ENCODE peak calls at places on chromosomes 11 and 22, in ten cellular contexts. One of them, this sample, is unnamed.

GRCh38 chr11:87083029-87083428 is 45.3 kb downstream of the TMEM135 start:
- DNase-seq in brain microvascular endothelial cell: no peak
- DNase-seq in cardiac fibroblast: no peak
- DNase-seq in stomach: no peak
- DNase-seq in type B pancreatic cell: no peak
- DNase-seq in neural crest cell: no peak
- DNase-seq in CD8-positive, alpha-beta T cell: no peak
- DNase-seq in Calu3: no peak
- DNase-seq in dorsolateral prefrontal cortex: no peak
- DNase-seq in neural progenitor cell: peak
- DNase-seq in this sample: no peak

GRCh38 chr11:130606181-130606580 is 157.7 kb downstream of the ADAMTS15 start:
- DNase-seq in brain microvascular endothelial cell: no peak
- DNase-seq in cardiac fibroblast: peak
- DNase-seq in stomach: no peak
- DNase-seq in type B pancreatic cell: no peak
- DNase-seq in neural crest cell: no peak
- DNase-seq in CD8-positive, alpha-beta T cell: no peak
- DNase-seq in Calu3: no peak
- DNase-seq in dorsolateral prefrontal cortex: no peak
- DNase-seq in neural progenitor cell: no peak
- DNase-seq in this sample: no peak

GRCh38 chr22:46293591-46294260 is 2.9 kb upstream of the GTSE1 start:
- DNase-seq in brain microvascular endothelial cell: peak
- DNase-seq in cardiac fibroblast: no peak
- DNase-seq in stomach: no peak
- DNase-seq in type B pancreatic cell: no peak
- DNase-seq in neural crest cell: no peak
- DNase-seq in CD8-positive, alpha-beta T cell: no peak
- DNase-seq in Calu3: no peak
- DNase-seq in dorsolateral prefrontal cortex: peak
- DNase-seq in neural progenitor cell: no peak
- DNase-seq in this sample: no peak

GRCh38 chr22:38850941-38851849 is 7.4 kb upstream of the NPTXR start:
- DNase-seq in brain microvascular endothelial cell: peak
- DNase-seq in cardiac fibroblast: peak
- DNase-seq in stomach: no peak
- DNase-seq in type B pancreatic cell: no peak
- DNase-seq in neural crest cell: no peak
- DNase-seq in CD8-positive, alpha-beta T cell: no peak
- DNase-seq in Calu3: no peak
- DNase-seq in dorsolateral prefrontal cortex: no peak
- DNase-seq in neural progenitor cell: no peak
- DNase-seq in this sample: no peak

GRCh38 chr11:6269994-6270393 is 10.4 kb downstream of the CCKBR start:
- DNase-seq in brain microvascular endothelial cell: no peak
- DNase-seq in cardiac fibroblast: no peak
- DNase-seq in stomach: no peak
- DNase-seq in type B pancreatic cell: no peak
- DNase-seq in neural crest cell: no peak
- DNase-seq in CD8-positive, alpha-beta T cell: no peak
- DNase-seq in Calu3: no peak
- DNase-seq in dorsolateral prefrontal cortex: no peak
- DNase-seq in neural progenitor cell: peak
- DNase-seq in this sample: no peak

GRCh38 chr22:37808294-37808657 is 542 bp downstream of the GCAT start:
- DNase-seq in brain microvascular endothelial cell: no peak
- DNase-seq in cardiac fibroblast: no peak
- DNase-seq in stomach: no peak
- DNase-seq in type B pancreatic cell: no peak
- DNase-seq in neural crest cell: no peak
- DNase-seq in CD8-positive, alpha-beta T cell: no peak
- DNase-seq in Calu3: no peak
- DNase-seq in dorsolateral prefrontal cortex: no peak
- DNase-seq in neural progenitor cell: no peak
- DNase-seq in this sample: no peak

GRCh38 chr11:122979103-122979814 is 2.4 kb downstream of the BSX start:
- DNase-seq in brain microvascular endothelial cell: no peak
- DNase-seq in cardiac fibroblast: no peak
- DNase-seq in stomach: no peak
- DNase-seq in type B pancreatic cell: no peak
- DNase-seq in neural crest cell: no peak
- DNase-seq in CD8-positive, alpha-beta T cell: no peak
- DNase-seq in Calu3: no peak
- DNase-seq in dorsolateral prefrontal cortex: no peak
- DNase-seq in neural progenitor cell: peak
- DNase-seq in this sample: peak

GRCh38 chr11:46696212-46696558 is 4.2 kb downstream of the ARHGAP1 start:
- DNase-seq in brain microvascular endothelial cell: no peak
- DNase-seq in cardiac fibroblast: no peak
- DNase-seq in stomach: no peak
- DNase-seq in type B pancreatic cell: no peak
- DNase-seq in neural crest cell: no peak
- DNase-seq in CD8-positive, alpha-beta T cell: no peak
- DNase-seq in Calu3: no peak
- DNase-seq in dorsolateral prefrontal cortex: peak
- DNase-seq in neural progenitor cell: no peak
- DNase-seq in this sample: no peak

GRCh38 chr11:2576116-2576515 is 123.7 kb downstream of the KCNQ1OT1 start:
- DNase-seq in brain microvascular endothelial cell: no peak
- DNase-seq in cardiac fibroblast: no peak
- DNase-seq in stomach: no peak
- DNase-seq in type B pancreatic cell: no peak
- DNase-seq in neural crest cell: no peak
- DNase-seq in CD8-positive, alpha-beta T cell: no peak
- DNase-seq in Calu3: no peak
- DNase-seq in dorsolateral prefrontal cortex: peak
- DNase-seq in neural progenitor cell: no peak
- DNase-seq in this sample: no peak

GRCh38 chr11:102111011-102111786 is 952 bp downstream of the YAP1 start:
- DNase-seq in brain microvascular endothelial cell: peak
- DNase-seq in cardiac fibroblast: peak
- DNase-seq in stomach: peak
- DNase-seq in type B pancreatic cell: peak
- DNase-seq in neural crest cell: peak
- DNase-seq in CD8-positive, alpha-beta T cell: no peak
- DNase-seq in Calu3: peak
- DNase-seq in dorsolateral prefrontal cortex: no peak
- DNase-seq in neural progenitor cell: peak
- DNase-seq in this sample: peak
- TF ChIP-seq CTCF in brain microvascular endothelial cell: peak
- TF ChIP-seq CTCF in cardiac fibroblast: peak
- TF ChIP-seq CTCF in stomach: no peak
- TF ChIP-seq CTCF in type B pancreatic cell: no peak
- TF ChIP-seq CTCF in neural crest cell: no peak
- TF ChIP-seq CTCF in CD8-positive, alpha-beta T cell: no peak
- TF ChIP-seq CTCF in Calu3: no peak
- TF ChIP-seq CTCF in dorsolateral prefrontal cortex: no peak
- TF ChIP-seq CTCF in neural progenitor cell: peak
- TF ChIP-seq CTCF in this sample: no peak

GRCh38 chr11:8800498-8801110 is 110.4 kb upstream of the AKIP1 start:
- DNase-seq in brain microvascular endothelial cell: no peak
- DNase-seq in cardiac fibroblast: peak
- DNase-seq in stomach: no peak
- DNase-seq in type B pancreatic cell: no peak
- DNase-seq in neural crest cell: no peak
- DNase-seq in CD8-positive, alpha-beta T cell: no peak
- DNase-seq in Calu3: no peak
- DNase-seq in dorsolateral prefrontal cortex: no peak
- DNase-seq in neural progenitor cell: no peak
- DNase-seq in this sample: no peak
- TF ChIP-seq CTCF in brain microvascular endothelial cell: no peak
- TF ChIP-seq CTCF in cardiac fibroblast: no peak
- TF ChIP-seq CTCF in stomach: no peak
- TF ChIP-seq CTCF in type B pancreatic cell: no peak
- TF ChIP-seq CTCF in neural crest cell: no peak
- TF ChIP-seq CTCF in CD8-positive, alpha-beta T cell: no peak
- TF ChIP-seq CTCF in Calu3: no peak
- TF ChIP-seq CTCF in dorsolateral prefrontal cortex: no peak
- TF ChIP-seq CTCF in neural progenitor cell: no peak
- TF ChIP-seq CTCF in this sample: no peak

GRCh38 chr22:31846161-31847115 is 92.6 kb downstream of the DEPDC5 start:
- DNase-seq in brain microvascular endothelial cell: peak
- DNase-seq in cardiac fibroblast: peak
- DNase-seq in stomach: no peak
- DNase-seq in type B pancreatic cell: no peak
- DNase-seq in neural crest cell: peak
- DNase-seq in CD8-positive, alpha-beta T cell: no peak
- DNase-seq in Calu3: peak
- DNase-seq in dorsolateral prefrontal cortex: no peak
- DNase-seq in neural progenitor cell: no peak
- DNase-seq in this sample: no peak
- TF ChIP-seq CTCF in brain microvascular endothelial cell: peak
- TF ChIP-seq CTCF in cardiac fibroblast: peak
- TF ChIP-seq CTCF in stomach: no peak
- TF ChIP-seq CTCF in type B pancreatic cell: peak
- TF ChIP-seq CTCF in neural crest cell: peak
- TF ChIP-seq CTCF in CD8-positive, alpha-beta T cell: no peak
- TF ChIP-seq CTCF in Calu3: no peak
- TF ChIP-seq CTCF in dorsolateral prefrontal cortex: no peak
- TF ChIP-seq CTCF in neural progenitor cell: peak
- TF ChIP-seq CTCF in this sample: no peak

DNA sequence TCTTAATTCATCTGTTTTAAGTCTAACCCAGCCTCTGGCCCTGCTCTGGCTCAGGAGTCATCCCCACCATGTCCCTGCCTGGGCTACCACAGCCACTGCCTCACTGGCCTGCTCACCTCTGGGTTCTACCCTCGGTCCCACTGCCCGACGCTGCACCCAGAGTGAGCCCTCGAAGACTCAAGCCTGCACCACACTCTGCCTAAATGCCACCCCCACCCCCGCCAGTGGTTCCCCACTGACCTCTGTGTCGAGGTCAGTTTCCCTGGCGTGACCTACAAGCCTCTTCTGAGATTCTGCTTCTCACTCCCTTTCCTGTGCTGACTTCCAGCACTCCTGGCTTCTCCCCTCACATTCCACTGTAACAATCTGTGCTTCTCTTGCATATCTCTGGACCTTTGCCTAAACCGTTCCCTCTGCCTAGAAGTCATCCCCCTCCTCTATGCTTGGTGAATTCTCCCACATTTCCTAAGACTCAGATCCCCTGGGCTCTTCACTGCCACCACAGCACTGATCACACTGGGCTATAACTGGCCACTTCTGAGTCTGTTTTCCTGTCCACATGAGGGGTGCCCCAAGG is 12.5 kb upstream of the PDE2A start:
- DNase-seq in brain microvascular endothelial cell: no peak
- DNase-seq in cardiac fibroblast: peak
- DNase-seq in stomach: no peak
- DNase-seq in type B pancreatic cell: no peak
- DNase-seq in neural crest cell: no peak
- DNase-seq in CD8-positive, alpha-beta T cell: no peak
- DNase-seq in Calu3: no peak
- DNase-seq in dorsolateral prefrontal cortex: no peak
- DNase-seq in neural progenitor cell: no peak
- DNase-seq in this sample: no peak
- TF ChIP-seq CTCF in brain microvascular endothelial cell: no peak
- TF ChIP-seq CTCF in cardiac fibroblast: no peak
- TF ChIP-seq CTCF in stomach: no peak
- TF ChIP-seq CTCF in type B pancreatic cell: no peak
- TF ChIP-seq CTCF in neural crest cell: no peak
- TF ChIP-seq CTCF in CD8-positive, alpha-beta T cell: no peak
- TF ChIP-seq CTCF in Calu3: no peak
- TF ChIP-seq CTCF in dorsolateral prefrontal cortex: no peak
- TF ChIP-seq CTCF in neural progenitor cell: no peak
- TF ChIP-seq CTCF in this sample: no peak